ENCODE peak calls at places on chromosomes 11 and 22, in five cellular contexts. H is HCT116, A is GM23338, O is breast epithelium, V is stomach. S is an unnamed sample.

GRCh38 chr22:40588726-40589125 is 47.8 kb downstream of the MRTFA start:
- DNase-seq in V (no peak), H (no peak), A (no peak), O (no peak), S (peak; percentile 70)

GRCh38 chr22:49764151-49764581 is 63.5 kb downstream of the BRD1 start:
- DNase-seq in O (no peak), A (no peak), V (peak; percentile 22), H (no peak), S (no peak)

GRCh38 chr11:2582436-2582931 is 117.3 kb downstream of the KCNQ1OT1 start:
- DNase-seq in A (no peak), V (peak; percentile 25), H (no peak), O (no peak), S (no peak)

GRCh38 chr11:6667733-6668374 is 12.2 kb upstream of the DCHS1 start:
- DNase-seq in V (no peak), H (peak; percentile 38), O (no peak), A (peak; percentile 77), S (peak; percentile 39)

GRCh38 chr11:65555693-65556231 is 2.4 kb downstream of the LTBP3 start:
- DNase-seq in V (no peak), O (peak; percentile 79), H (peak; percentile 71), A (no peak), S (no peak)

GRCh38 chr11:45288395-45288794 is 2.3 kb upstream of the SYT13 start:
- DNase-seq in H (no peak), A (no peak), V (no peak), O (no peak), S (no peak)

GRCh38 chr11:3119141-3119821 is 45.8 kb downstream of the OSBPL5 start:
- DNase-seq in O (no peak), H (no peak), V (peak; percentile 22), A (no peak), S (no peak)

GRCh38 chr11:19696073-19696472 is 16.6 kb upstream of the NAV2 start:
- DNase-seq in H (no peak), O (no peak), V (no peak), A (no peak), S (no peak)

GRCh38 chr11:59175104-59175503 is 3.2 kb downstream of the DTX4 start:
- DNase-seq in O (no peak), H (no peak), A (no peak), V (no peak), S (no peak)

GRCh38 chr11:80241766-80242165 is 800.9 kb upstream of the TENM4 start:
- DNase-seq in O (no peak), V (no peak), H (no peak), A (no peak), S (no peak)

GRCh38 chr11:10307022-10307410 is 2.1 kb downstream of the ADM start:
- DNase-seq in V (no peak), H (no peak), O (no peak), A (no peak), S (no peak)

GRCh38 chr11:95360382-95360781 is 129.4 kb upstream of the SESN3 start:
- DNase-seq in O (no peak), H (no peak), V (no peak), A (no peak), S (no peak)

GRCh38 chr22:49292909-49293308 is 534.8 kb downstream of the BRD1 start:
- DNase-seq in V (no peak), H (no peak), A (no peak), O (no peak), S (no peak)

GRCh38 chr11:43419460-43419859 is 60.7 kb downstream of the TTC17 start:
- DNase-seq in V (peak; percentile 41), A (peak; percentile 59), O (no peak), H (peak; percentile 2), S (peak; percentile 37)

GRCh38 chr11:68373810-68374501 is 61.6 kb downstream of the LRP5 start:
- DNase-seq in V (peak; percentile 61), H (no peak), O (no peak), A (no peak), S (no peak)

GRCh38 chr11:117859061-117859460 is 17.4 kb downstream of the FXYD6 start:
- DNase-seq in O (no peak), H (no peak), V (peak; percentile 16), A (no peak), S (no peak)

GRCh38 chr22:43002198-43002577 is 12.8 kb downstream of the PACSIN2 start:
- DNase-seq in A (peak; percentile 36), O (no peak), H (no peak), V (no peak), S (no peak)

GRCh38 chr11:34631297-34631696 is 10.4 kb downstream of the EHF start:
- DNase-seq in H (no peak), V (no peak), O (no peak), A (no peak), S (no peak)
- H3K4me3 ChIP-seq in H (peak overlapping the region; percentile 14), V (no peak overlapping the region), O (peak overlapping the region; percentile 30), A (no peak overlapping the region), S (no peak overlapping the region)

GRCh38 chr11:62854825-62855570 is 15.6 kb upstream of the WDR74 start:
- DNase-seq in V (no peak), A (no peak), O (no peak), H (no peak), S (no peak)

GRCh38 chr11:62855571-62856332 is 16.4 kb upstream of the WDR74 start:
- DNase-seq in H (peak; percentile 96), V (peak; percentile 97), O (peak; percentile 95), A (peak; percentile 99), S (peak; percentile 94)

GRCh38 chr11:62858201-62858600 is 18.8 kb upstream of the WDR74 start:
- DNase-seq in H (no peak), O (no peak), A (no peak), V (no peak), S (no peak)

GRCh38 chr11:62856333-62856910 is 17.0 kb upstream of the WDR74 start:
- DNase-seq in H (no peak), A (no peak), O (no peak), V (no peak), S (no peak)

DNA sequence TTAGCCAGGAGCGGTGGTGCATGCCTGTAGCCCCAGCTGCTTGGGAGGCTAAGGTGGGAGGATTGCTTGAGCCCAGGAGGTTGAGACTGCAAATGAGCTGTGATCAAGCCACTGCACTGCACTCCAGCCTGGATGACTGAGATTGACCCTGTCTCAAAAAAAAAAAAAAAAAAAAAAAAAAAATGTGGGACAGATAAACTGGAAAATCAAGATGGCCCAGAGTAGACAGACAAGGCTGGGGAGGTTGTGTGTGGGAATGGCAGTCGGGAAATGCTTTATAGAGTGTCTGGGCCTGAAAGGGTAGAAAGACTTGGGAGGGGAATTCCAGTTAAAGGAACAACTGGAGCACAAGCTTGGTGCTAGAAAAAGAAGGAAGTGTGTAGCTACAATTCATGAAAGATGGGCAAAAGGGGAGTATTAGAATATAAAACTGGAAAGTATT is 18.2 kb upstream of the WDR74 start:
- DNase-seq in O (no peak), V (no peak), A (no peak), H (no peak), S (no peak)
- H3K27ac ChIP-seq in O (peak overlapping the region; percentile 57), V (no peak overlapping the region), A (peak overlapping the region; percentile 94), H (peak overlapping the region; percentile 85), S (peak overlapping the region; percentile 94)

GRCh38 chr22:44455151-44455962 is 42.7 kb downstream of the RTL6 start:
- DNase-seq in O (peak; percentile 24), H (no peak), V (peak; percentile 27), A (no peak), S (no peak)
- TF ChIP-seq POLR2AphosphoS5 in O (no peak), H (no peak), V (no peak), A (no peak), S (no peak)

DNA sequence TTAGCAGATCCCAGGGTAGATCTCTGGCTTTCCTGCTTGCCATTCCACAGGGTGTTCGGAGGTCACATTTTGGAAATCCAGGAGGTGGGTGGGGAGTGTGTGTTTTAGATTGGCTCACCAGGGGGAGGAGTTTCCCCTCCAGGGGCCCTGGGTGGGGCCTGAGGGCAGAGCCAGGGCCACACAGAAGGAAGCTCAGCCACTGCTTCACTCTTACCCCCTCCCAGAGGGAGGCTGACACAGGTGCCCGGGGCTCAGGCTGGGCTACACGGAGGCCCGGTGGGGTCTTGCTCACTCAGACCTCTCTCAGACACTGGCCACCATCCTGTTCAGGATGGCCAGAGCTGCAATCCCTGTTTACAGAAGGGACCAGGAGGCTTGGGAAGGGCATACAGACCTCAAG is 2.5 kb downstream of the WNT7B start:
- DNase-seq in O (no peak), H (no peak), V (no peak), A (no peak), S (no peak)
- H3K4me3 ChIP-seq in O (no peak overlapping the region), H (no peak overlapping the region), V (no peak overlapping the region), A (no peak overlapping the region), S (no peak overlapping the region)

DNA sequence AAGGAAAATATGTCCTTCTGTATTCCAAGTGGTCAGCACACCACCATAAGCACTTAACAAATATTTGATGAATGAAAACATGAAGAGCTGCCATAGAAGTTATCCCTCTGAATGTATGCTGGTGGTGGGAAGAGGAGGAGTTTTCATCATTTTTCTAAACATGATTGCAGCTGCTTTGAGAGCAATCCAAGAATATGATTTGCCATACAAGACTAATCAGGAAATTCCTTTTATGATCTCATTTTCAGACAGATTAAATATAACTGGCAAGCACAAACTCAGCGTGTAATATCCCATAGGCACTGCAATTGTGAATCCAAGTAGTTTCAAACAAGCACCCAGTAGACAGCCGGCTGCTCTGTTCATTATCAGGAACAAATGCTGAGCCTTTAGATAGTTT is 505.7 kb upstream of the LUZP2 start:
- DNase-seq in O (no peak), V (no peak), A (no peak), H (no peak), S (no peak)
- H3K27ac ChIP-seq in O (no peak overlapping the region), V (no peak overlapping the region), A (no peak overlapping the region), H (no peak overlapping the region), S (no peak overlapping the region)

GRCh38 chr22:24432059-24432853 is 4.9 kb downstream of the ADORA2A start:
- DNase-seq in A (no peak), V (peak; percentile 78), O (no peak), H (no peak), S (no peak)
- TF ChIP-seq POLR2AphosphoS5 in A (no peak), V (no peak), O (no peak), H (no peak), S (no peak)